ENCODE peak calls at places on chromosomes 11 and 22, in four cellular contexts. R is IMR-90, Q is GM12878, Y is K562. H is an unnamed sample.

GRCh38 chr11:19934828-19935259 is 222.2 kb downstream of the NAV2 start:
- DNase-seq in Y (peak), Q (no peak), R (peak), H (no peak)

GRCh38 chr11:27471588-27472397 is 797 bp downstream of the LGR4 start:
- DNase-seq in Y (peak), R (no peak), Q (no peak), H (peak)

GRCh38 chr11:107405260-107405659 is 52.4 kb downstream of the CWF19L2 start:
- DNase-seq in R (no peak), Q (no peak), Y (no peak), H (no peak)

GRCh38 chr11:82864268-82864667 is 36.0 kb downstream of the PRCP start:
- DNase-seq in R (peak), Q (no peak), Y (no peak), H (peak)

GRCh38 chr22:39431821-39432251 is 25.0 kb upstream of the MGAT3 start:
- DNase-seq in Y (no peak), Q (no peak), R (peak), H (no peak)

GRCh38 chr11:1040428-1041148 is 4.1 kb upstream of the MUC6 start:
- DNase-seq in Y (no peak), Q (no peak), R (no peak), H (no peak)

GRCh38 chr11:132158091-132158490 is 787.7 kb downstream of the NTM start:
- DNase-seq in Q (no peak), Y (no peak), R (peak), H (peak)

GRCh38 chr11:92758216-92758615 is 211.2 kb upstream of the MTNR1B start:
- DNase-seq in Y (no peak), Q (no peak), R (no peak), H (no peak)

GRCh38 chr11:28384418-28384817 is 276.2 kb downstream of the METTL15 start:
- DNase-seq in Q (no peak), Y (no peak), R (peak), H (peak)

GRCh38 chr11:110986016-110986415 is 259.5 kb upstream of the POU2AF2 start:
- DNase-seq in Y (no peak), Q (no peak), R (no peak), H (no peak)

GRCh38 chr11:1340111-1340510 is 30.7 kb upstream of the TOLLIP start:
- DNase-seq in Q (no peak), Y (no peak), R (no peak), H (no peak)

GRCh38 chr11:27218498-27219038 is 144.4 kb downstream of the CCDC34 start:
- DNase-seq in Q (no peak), R (peak), Y (no peak), H (peak)

GRCh38 chr11:48142886-48143285 is 73.7 kb upstream of the OR4B1 start:
- DNase-seq in Q (no peak), R (no peak), Y (no peak), H (no peak)

GRCh38 chr22:41642711-41643110 is 21.6 kb downstream of the XRCC6 start:
- DNase-seq in Q (no peak), R (peak), Y (no peak), H (no peak)

GRCh38 chr11:68315581-68315920 is 3.2 kb downstream of the LRP5 start:
- DNase-seq in Q (no peak), Y (peak), R (no peak), H (no peak)

GRCh38 chr11:17760102-17761029 is 25.8 kb downstream of the KCNC1 start:
- DNase-seq in Y (peak), Q (peak), R (peak), H (peak)

GRCh38 chr11:110435780-110436717 is 6.3 kb downstream of the FDX1 start:
- DNase-seq in Q (no peak), R (peak), Y (peak), H (no peak)

GRCh38 chr11:9760180-9760550 is 96.3 kb downstream of the SWAP70 start:
- DNase-seq in Q (no peak), Y (no peak), R (peak), H (no peak)

GRCh38 chr11:29328961-29329441 is 687.8 kb downstream of the KCNA4 start:
- DNase-seq in Q (no peak), R (peak), Y (no peak), H (peak)

GRCh38 chr22:20114506-20115475 is 1.1 kb upstream of the RANBP1 start:
- DNase-seq in R (no peak), Q (no peak), Y (no peak), H (no peak)

DNA sequence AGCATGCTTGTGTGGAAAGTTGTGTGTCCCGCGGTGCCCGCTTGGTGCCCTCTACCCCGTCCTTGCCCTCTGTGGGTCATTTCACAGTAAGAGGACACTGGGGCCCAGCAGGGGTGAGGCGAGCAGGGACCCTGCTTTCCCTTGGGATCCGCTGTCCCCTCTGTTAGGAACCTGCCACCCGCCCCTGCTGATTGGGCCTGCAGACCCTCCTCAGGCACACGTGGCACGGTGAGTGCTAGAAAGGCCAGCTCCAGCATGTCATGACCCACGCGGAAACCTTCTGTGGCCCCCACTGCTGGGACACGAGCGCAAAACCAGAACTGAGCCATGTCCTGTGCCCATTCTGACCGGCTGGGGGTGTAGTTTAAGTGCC is 353.1 kb downstream of the TBC1D22A start:
- DNase-seq in Q (no peak), R (no peak), Y (no peak), H (no peak)
- TF ChIP-seq ELK1 in Q (no peak), R (no peak), Y (no peak), H (no peak)

GRCh38 chr11:12715941-12716340 is 41.7 kb downstream of the TEAD1 start:
- DNase-seq in Q (no peak), Y (no peak), R (no peak), H (no peak)
- TF ChIP-seq CEBPB in Q (no peak), Y (no peak), R (no peak), H (no peak)

DNA sequence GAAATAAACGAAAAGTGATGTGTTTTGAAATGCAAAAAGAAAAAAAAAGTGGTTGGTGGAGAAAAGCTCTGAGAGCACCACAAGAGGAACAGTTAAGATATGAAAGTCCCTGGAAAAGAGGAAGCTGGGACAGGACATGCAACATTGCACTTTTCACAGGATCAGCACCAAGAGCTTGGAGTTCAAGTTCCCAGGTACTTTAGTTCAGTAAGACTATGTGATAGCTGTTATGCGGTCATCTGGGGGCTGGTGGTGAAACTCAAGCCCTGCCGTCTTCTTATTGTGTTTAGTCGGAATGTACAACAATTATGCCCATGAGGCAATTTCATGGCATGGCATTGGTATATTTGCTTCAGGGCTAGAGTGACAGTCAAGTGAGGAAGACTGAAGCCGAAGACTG is 17.0 kb upstream of the MS4A4A start:
- DNase-seq in Q (no peak), R (no peak), Y (no peak), H (no peak)
- TF ChIP-seq ELK1 in Q (no peak), R (no peak), Y (no peak), H (no peak)

DNA sequence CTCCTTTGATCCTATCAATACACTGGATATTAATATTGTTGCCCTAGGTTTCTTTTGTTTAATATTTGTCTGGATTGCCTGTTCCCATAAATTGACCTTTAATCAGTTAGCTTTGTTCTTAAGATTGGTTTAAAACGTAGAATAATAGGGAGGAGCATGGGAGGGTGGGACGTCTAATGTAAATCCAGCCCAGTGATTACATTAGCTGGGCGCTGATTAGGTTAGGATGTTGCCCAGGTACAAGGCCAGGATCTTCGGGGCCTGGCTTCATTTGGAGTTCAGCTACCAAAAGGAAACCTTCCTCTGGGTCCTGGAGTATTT is at the start of gene SRSF8:
- DNase-seq in R (no peak), Q (no peak), Y (no peak), H (no peak)
- TF ChIP-seq CEBPB in R (no peak), Q (no peak), Y (no peak), H (no peak)

GRCh38 chr22:44617828-44618227 is 84.2 kb upstream of the PRR5 start:
- DNase-seq in R (no peak), Q (no peak), Y (no peak), H (no peak)

GRCh38 chr22:44615602-44616180 is 86.3 kb upstream of the PRR5 start:
- DNase-seq in R (no peak), Q (no peak), Y (no peak), H (no peak)

GRCh38 chr22:44616461-44616860 is 85.5 kb upstream of the PRR5 start:
- DNase-seq in Y (no peak), R (no peak), Q (no peak), H (no peak)

GRCh38 chr22:44618400-44618799 is 83.6 kb upstream of the PRR5 start:
- DNase-seq in Q (no peak), Y (no peak), R (no peak), H (no peak)

GRCh38 chr22:44616882-44617655 is 84.9 kb upstream of the PRR5 start:
- DNase-seq in Q (no peak), Y (no peak), R (no peak), H (no peak)
- TF ChIP-seq ELK1 in Q (no peak), Y (no peak), R (no peak), H (no peak)

GRCh38 chr11:121544956-121545355 is 92.2 kb upstream of the SORL1-AS1 start:
- DNase-seq in Y (no peak), R (no peak), Q (no peak), H (no peak)

GRCh38 chr11:121551463-121551862 is 98.7 kb upstream of the SORL1-AS1 start:
- DNase-seq in Q (no peak), Y (no peak), R (no peak), H (no peak)

GRCh38 chr11:121543981-121544380 is 91.2 kb upstream of the SORL1-AS1 start:
- DNase-seq in R (no peak), Q (no peak), Y (no peak), H (no peak)

GRCh38 chr11:121550247-121551132 is 97.7 kb upstream of the SORL1-AS1 start:
- DNase-seq in R (peak), Y (no peak), Q (no peak), H (no peak)

GRCh38 chr11:121547574-121547973 is 94.8 kb upstream of the SORL1-AS1 start:
- DNase-seq in R (no peak), Y (no peak), Q (no peak), H (no peak)
- TF ChIP-seq CEBPB in R (no peak), Y (no peak), Q (no peak), H (no peak)